ENCODE peak calls at places on chromosomes 6 and 20, in ten cellular contexts. T is transverse colon, P is bronchial epithelial cell, O is lower lobe of right lung, U is body of pancreas, S is fibroblast of lung, C is fibroblast of mammary gland, E is astrocyte of the spinal cord, Q is WERI-Rb-1, D is astrocyte of the cerebellum. L is an unnamed sample.

GRCh38 chr6:149128489-149129145 is 188.9 kb upstream of the TAB2 start:
- DNase-seq in Q (no peak), C (no peak), O (no peak), E (no peak), P (no peak), U (no peak), T (no peak), S (no peak), D (no peak), L (no peak)

GRCh38 chr6:157392927-157393666 is 12.1 kb downstream of the ZDHHC14 start:
- DNase-seq in P (no peak), Q (no peak), D (no peak), T (peak), O (no peak), C (no peak), S (peak), U (no peak), E (no peak), L (no peak)

GRCh38 chr20:39070484-39071231 is 108.5 kb downstream of the DHX35 start:
- DNase-seq in U (no peak), P (peak), S (peak), T (no peak), C (peak), D (peak), O (no peak), Q (no peak), E (peak), L (peak)

GRCh38 chr20:42974347-42974746 is 215.4 kb downstream of the PTPRT start:
- DNase-seq in P (no peak), D (no peak), S (no peak), C (no peak), Q (no peak), O (no peak), T (no peak), U (no peak), E (no peak), L (no peak)

GRCh38 chr6:141445928-141446628 is 686.6 kb upstream of the GJE1 start:
- DNase-seq in E (no peak), T (no peak), U (no peak), O (no peak), S (no peak), Q (no peak), C (no peak), P (no peak), D (no peak), L (no peak)

GRCh38 chr6:146305098-146305497 is 238.5 kb upstream of the RAB32 start:
- DNase-seq in O (no peak), U (no peak), E (no peak), P (no peak), T (no peak), S (no peak), C (no peak), Q (no peak), D (no peak), L (no peak)

GRCh38 chr6:25279748-25280616 is 808 bp downstream of the CARMIL1 start:
- DNase-seq in Q (peak), S (no peak), U (peak), E (no peak), P (no peak), D (no peak), C (no peak), O (peak), T (peak), L (no peak)

GRCh38 chr6:3376888-3377535 is 79.8 kb downstream of the SLC22A23 start:
- DNase-seq in O (no peak), E (no peak), S (no peak), D (no peak), T (no peak), Q (no peak), U (no peak), P (no peak), C (no peak), L (no peak)

GRCh38 chr6:165732696-165733486 is 69.8 kb upstream of the PDE10A start:
- DNase-seq in S (no peak), U (no peak), Q (no peak), D (no peak), T (no peak), O (no peak), C (no peak), E (no peak), P (no peak), L (no peak)

GRCh38 chr20:2292711-2293110 is 3.1 kb upstream of the TGM3 start:
- DNase-seq in Q (no peak), P (no peak), D (no peak), E (no peak), O (peak), C (no peak), U (no peak), T (no peak), S (no peak), L (peak)

GRCh38 chr20:31652917-31653385 is 15.2 kb downstream of the COX4I2 start:
- DNase-seq in P (peak), O (no peak), S (peak), E (no peak), T (no peak), U (no peak), Q (no peak), C (peak), D (no peak), L (peak)

GRCh38 chr6:13089296-13089994 is 238.9 kb downstream of the TBC1D7 start:
- DNase-seq in D (no peak), T (no peak), S (peak), U (no peak), O (no peak), C (peak), E (no peak), Q (no peak), P (peak), L (no peak)

GRCh38 chr20:47610247-47610944 is 108.7 kb downstream of the NCOA3 start:
- DNase-seq in D (peak), Q (no peak), E (peak), P (peak), T (peak), C (peak), S (peak), U (no peak), O (no peak), L (peak)

GRCh38 chr6:74851598-74851997 is 354.3 kb downstream of the COL12A1 start:
- DNase-seq in C (peak), P (no peak), Q (no peak), D (no peak), E (no peak), U (no peak), T (no peak), S (peak), O (no peak), L (peak)

GRCh38 chr20:17635846-17636245 is 46.2 kb downstream of the RRBP1 start:
- DNase-seq in P (no peak), Q (no peak), E (no peak), D (no peak), T (no peak), U (no peak), S (no peak), C (peak), O (no peak), L (no peak)

GRCh38 chr20:1807394-1807793 is 87.8 kb upstream of the SIRPA start:
- DNase-seq in O (no peak), E (no peak), P (no peak), C (no peak), D (no peak), U (no peak), Q (no peak), S (no peak), T (no peak), L (no peak)

GRCh38 chr6:89567635-89568390 is 70.7 kb downstream of the LYRM2 start:
- DNase-seq in T (no peak), O (no peak), S (no peak), Q (no peak), U (no peak), E (no peak), D (no peak), P (no peak), C (no peak), L (no peak)
- TF ChIP-seq CTCF in T (no peak), O (no peak), S (no peak), Q (no peak), U (no peak), E (no peak), D (no peak), P (no peak), C (no peak), L (no peak)

GRCh38 chr20:62473200-62473585 is 2.6 kb downstream of the GATA5 start:
- DNase-seq in Q (no peak), U (no peak), E (no peak), S (no peak), D (no peak), T (no peak), C (no peak), P (no peak), O (no peak), L (no peak)

GRCh38 chr20:62472343-62473199 is 3.2 kb downstream of the GATA5 start:
- DNase-seq in D (no peak), U (no peak), C (no peak), P (no peak), T (no peak), S (no peak), Q (no peak), E (no peak), O (no peak), L (no peak)

GRCh38 chr20:62475027-62475818 is 572 bp downstream of the GATA5 start:
- DNase-seq in P (no peak), T (no peak), O (no peak), E (no peak), D (no peak), S (no peak), C (no peak), U (no peak), Q (no peak), L (no peak)

GRCh38 chr20:62474585-62475026 is 1.2 kb downstream of the GATA5 start:
- DNase-seq in E (no peak), D (no peak), Q (no peak), O (no peak), P (no peak), T (no peak), C (no peak), U (no peak), S (no peak), L (no peak)

DNA sequence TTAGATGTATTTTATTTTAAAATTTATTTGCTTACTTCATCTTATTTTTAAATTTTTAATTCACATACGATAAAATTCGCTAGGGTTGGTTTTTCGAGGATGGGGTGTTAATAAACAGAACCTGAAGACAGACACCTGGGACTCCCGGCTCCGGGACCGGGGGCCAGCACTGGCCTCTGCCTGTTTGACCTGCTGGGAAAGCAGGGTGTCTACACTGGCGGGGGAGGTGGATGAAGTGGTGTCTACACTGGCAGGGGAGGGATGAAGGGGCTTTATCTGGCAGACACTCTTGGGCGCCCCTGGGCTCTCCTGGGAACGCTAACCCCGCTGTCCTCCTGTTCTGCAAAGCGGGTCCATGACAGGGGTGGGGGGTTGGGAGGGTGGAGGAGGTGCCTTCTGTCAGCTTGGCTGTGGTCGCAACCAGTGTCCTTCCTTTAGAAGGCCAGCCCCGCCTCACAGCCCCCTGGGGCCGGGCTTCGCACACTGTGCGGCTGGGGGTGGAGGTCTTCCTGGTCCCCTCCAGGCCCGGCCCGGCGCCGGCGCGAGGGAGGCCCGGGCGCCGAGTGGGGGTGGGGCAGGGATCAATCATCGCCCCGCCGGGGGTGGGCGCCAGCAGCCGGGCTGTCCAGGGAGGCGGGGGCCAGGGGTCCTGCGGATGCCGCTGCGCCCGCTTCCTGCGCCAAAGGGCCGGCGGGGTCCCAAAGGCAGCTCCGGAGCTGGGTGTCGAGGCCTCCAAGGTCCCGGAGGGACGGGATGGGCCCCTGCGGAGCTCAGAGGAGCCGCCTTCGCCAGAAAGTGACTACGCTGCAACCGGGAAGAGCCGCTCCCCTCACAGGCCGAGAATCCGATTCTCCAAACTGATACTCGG is 1.8 kb downstream of the GATA5 start:
- DNase-seq in U (no peak), C (no peak), E (no peak), D (no peak), O (no peak), T (no peak), P (no peak), S (no peak), Q (no peak), L (no peak)
- H3K4me3 ChIP-seq in U (no peak), C (no peak), E (no peak), D (no peak), O (peak), T (no peak), P (no peak), S (no peak), Q (no peak), L (no peak)

DNA sequence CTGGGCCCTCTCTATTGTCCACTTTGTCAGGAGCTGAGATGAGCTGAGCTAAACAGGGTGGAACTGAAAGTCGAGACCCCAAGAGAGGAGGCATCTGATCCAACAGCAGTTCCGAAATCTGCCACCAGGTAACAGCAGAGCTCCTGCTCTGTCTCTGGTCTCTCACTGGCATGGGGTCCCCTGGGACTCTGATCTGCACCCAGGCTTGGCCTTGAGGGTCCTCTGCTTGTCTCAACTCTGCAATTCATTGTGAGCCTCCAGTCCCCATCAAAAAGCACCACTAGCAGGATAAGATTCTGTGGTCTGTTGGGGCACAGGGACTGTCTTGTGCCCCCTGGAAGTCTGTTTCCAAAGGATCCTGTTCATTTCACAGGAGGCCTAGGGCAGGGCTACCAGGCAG is 62.5 kb upstream of the TOP1 start:
- DNase-seq in E (no peak), P (no peak), C (no peak), D (no peak), T (no peak), O (no peak), Q (no peak), S (no peak), U (no peak), L (no peak)
- TF ChIP-seq CTCF in E (peak), P (peak), C (peak), D (peak), T (peak), O (no peak), Q (peak), S (peak), U (no peak), L (peak)

GRCh38 chr20:36676701-36677421 is 30.9 kb upstream of the SLA2 start:
- DNase-seq in P (no peak), T (no peak), Q (no peak), O (no peak), D (no peak), U (no peak), C (no peak), E (no peak), S (no peak), L (no peak)
- H3K4me3 ChIP-seq in P (no peak), T (no peak), Q (no peak), O (no peak), D (no peak), U (no peak), C (no peak), E (no peak), S (no peak), L (no peak)

GRCh38 chr6:34514593-34515472 is 41.3 kb downstream of the SPDEF start:
- DNase-seq in D (peak), E (peak), P (no peak), T (no peak), S (peak), O (peak), C (peak), U (no peak), Q (peak), L (no peak)
- TF ChIP-seq CTCF in D (no peak), E (no peak), P (no peak), T (no peak), S (peak), O (no peak), C (no peak), U (no peak), Q (peak), L (no peak)

L was measured in AG09309.